ENCODE peak calls at places on chromosomes 4 and X, in five cellular contexts. J, M, X, R and N are unnamed samples.

GRCh38 chrX:45771114-45771513 is 570.4 kb upstream of the DIPK2B start:
- DNase-seq in R (no peak), J (no peak), X (peak; percentile 82), M (no peak), N (no peak)

GRCh38 chrX:118571829-118572228 is 76.2 kb downstream of the DOCK11 start:
- DNase-seq in M (no peak), X (peak; percentile 9), J (no peak), R (no peak), N (no peak)

GRCh38 chr4:53205970-53206369 is 159.9 kb downstream of the SCFD2 start:
- DNase-seq in M (no peak), R (no peak), J (no peak), X (no peak), N (no peak)

GRCh38 chr4:2598661-2599654 is 62.5 kb downstream of the FAM193A start:
- DNase-seq in X (peak; percentile 10), J (no peak), M (no peak), R (peak; percentile 70), N (no peak)

GRCh38 chr4:139368990-139369389 is 66.7 kb upstream of the NDUFC1 start:
- DNase-seq in M (no peak), J (no peak), R (no peak), X (no peak), N (no peak)

GRCh38 chr4:5874811-5875465 is 17.9 kb downstream of the CRMP1 start:
- DNase-seq in J (no peak), M (no peak), X (no peak), R (no peak), N (no peak)

GRCh38 chrX:139724626-139725025 is 16.7 kb upstream of the MCF2 start:
- DNase-seq in X (no peak), J (no peak), R (no peak), M (no peak), N (no peak)

GRCh38 chr4:39526283-39526682 is 956 bp downstream of the UGDH start:
- DNase-seq in R (peak; percentile 2), X (no peak), M (no peak), J (no peak), N (no peak)

GRCh38 chr4:76153356-76153755 is 5.2 kb upstream of the NUP54 start:
- DNase-seq in R (no peak), J (no peak), X (no peak), M (no peak), N (no peak)

GRCh38 chr4:176660561-176660960 is 132.2 kb downstream of the VEGFC start:
- DNase-seq in M (no peak), R (no peak), X (peak; percentile 42), J (no peak), N (no peak)

GRCh38 chr4:137648531-137648930 is 116.2 kb upstream of the PCDH18 start:
- DNase-seq in M (no peak), R (no peak), X (no peak), J (no peak), N (no peak)

GRCh38 chr4:24560770-24561415 is 23.5 kb downstream of the DHX15 start:
- DNase-seq in X (no peak), J (no peak), R (no peak), M (no peak), N (no peak)

GRCh38 chr4:56410247-56410646 is 23.0 kb upstream of the AASDH start:
- DNase-seq in X (peak; percentile 79), M (no peak), J (no peak), R (no peak), N (no peak)

GRCh38 chrX:10169180-10169579 is 12.4 kb downstream of the CLCN4 start:
- DNase-seq in M (no peak), R (no peak), J (no peak), X (no peak), N (no peak)

GRCh38 chrX:68413254-68413653 is 20.0 kb downstream of the OPHN1 start:
- DNase-seq in J (no peak), M (no peak), R (no peak), X (no peak), N (no peak)

GRCh38 chr4:61202638-61203495 is 2.7 kb downstream of the ADGRL3 start:
- DNase-seq in R (no peak), X (no peak), J (peak; percentile 13), M (no peak), N (no peak)

GRCh38 chr4:40395908-40396806 is 61.0 kb downstream of the CHRNA9 start:
- DNase-seq in X (peak; percentile 25), R (no peak), M (no peak), J (peak; percentile 67), N (no peak)

GRCh38 chrX:98398542-98398941 is 1514.8 kb downstream of the RPA4 start:
- DNase-seq in R (peak; percentile 1), M (no peak), X (no peak), J (no peak), N (no peak)

GRCh38 chrX:72381439-72382198 is 75.9 kb upstream of the CITED1 start:
- DNase-seq in R (no peak), X (peak; percentile 3), J (no peak), M (no peak), N (no peak)

GRCh38 chr4:66097271-66097670 is 427.0 kb upstream of the EPHA5 start:
- DNase-seq in M (no peak), J (no peak), R (no peak), X (peak; percentile 1), N (no peak)

GRCh38 chr4:67151376-67152343 is 393.6 kb downstream of the CENPC start:
- DNase-seq in J (no peak), M (no peak), R (no peak), X (no peak), N (no peak)

GRCh38 chr4:10546-10870 is 42.6 kb upstream of the ZNF595 start:
- DNase-seq in J (no peak), X (no peak), R (peak; percentile 15), M (no peak), N (no peak)

GRCh38 chrX:143536176-143536575 is 18.9 kb upstream of the SPANXN3 start:
- DNase-seq in R (no peak), J (no peak), M (no peak), X (no peak), N (no peak)

GRCh38 chr4:1209821-1210220 is 37.4 kb upstream of the SPON2 start:
- DNase-seq in X (no peak), R (no peak), J (peak; percentile 88), M (peak; percentile 88), N (no peak)

GRCh38 chr4:121185960-121186359 is 21.8 kb upstream of the TNIP3 start:
- DNase-seq in J (no peak), M (no peak), X (no peak), R (no peak), N (no peak)

GRCh38 chrX:19752043-19752442 is 135.4 kb downstream of the SH3KBP1 start:
- DNase-seq in R (no peak), M (no peak), X (no peak), J (no peak), N (no peak)

GRCh38 chr4:128601992-128602695 is 207.4 kb upstream of the JADE1 start:
- DNase-seq in J (peak; percentile 24), M (no peak), X (peak; percentile 51), R (no peak), N (no peak)

DNA sequence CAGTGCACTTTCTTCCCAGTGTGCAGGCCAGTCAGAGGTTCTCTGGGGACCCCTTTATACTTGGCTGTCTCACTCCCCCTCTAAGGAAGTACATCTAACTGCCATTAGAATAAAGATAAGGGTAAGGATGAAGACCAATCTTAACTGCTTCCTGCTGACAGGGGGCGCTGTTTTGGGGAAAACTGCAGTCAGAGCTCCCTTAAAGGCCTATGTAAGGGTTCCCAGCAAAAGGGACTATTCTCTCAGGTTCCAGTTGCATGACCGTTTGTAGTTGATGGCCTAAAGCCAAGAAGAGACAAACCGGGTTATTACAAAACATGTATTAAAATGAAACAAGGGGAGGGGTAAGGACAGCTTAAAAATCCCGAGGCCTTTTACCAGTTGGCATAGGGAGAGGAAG is 115.6 kb upstream of the SPIN4 start:
- DNase-seq in J (no peak), M (no peak), R (no peak), X (no peak), N (no peak)
- TF ChIP-seq CTCF in J (no peak), M (no peak), R (peak; percentile 36), X (no peak), N (no peak)

DNA sequence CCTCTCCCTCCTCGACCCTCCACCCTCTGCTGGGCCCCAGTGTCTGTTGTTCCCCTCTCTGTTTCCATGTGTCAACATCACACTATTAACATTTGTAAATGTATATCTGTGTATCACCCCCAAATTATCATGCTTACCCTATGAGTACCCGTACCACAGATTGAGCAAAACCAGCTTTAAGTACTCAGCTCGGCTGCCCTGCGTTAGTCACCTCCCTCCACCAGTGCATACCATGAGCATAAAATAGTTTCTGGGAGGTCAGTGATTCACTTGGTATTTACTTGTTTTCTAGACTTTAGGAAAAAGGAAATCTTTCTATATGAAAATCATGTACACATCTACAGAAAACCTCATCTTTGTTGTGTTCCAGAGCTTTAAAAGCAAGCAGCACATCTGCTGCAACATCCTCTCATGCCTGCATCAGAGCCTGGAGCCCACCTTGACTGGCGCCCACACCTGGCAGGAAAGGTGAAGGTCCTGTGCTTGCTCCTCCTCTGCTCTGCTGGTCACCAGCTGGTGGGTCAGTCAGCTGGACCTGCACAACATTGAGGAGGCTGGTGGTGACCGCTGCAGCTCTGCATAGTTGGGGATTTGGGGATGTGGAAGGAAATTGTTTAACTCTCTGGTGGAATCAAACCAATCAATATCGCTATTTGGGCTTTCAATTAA is 214.4 kb upstream of the KLF3 start:
- DNase-seq in J (no peak), R (no peak), M (no peak), X (no peak), N (no peak)
- H3K27ac ChIP-seq in J (no peak overlapping the region), R (no peak overlapping the region), M (no peak overlapping the region), X (no peak overlapping the region), N (no peak overlapping the region)

GRCh38 chr4:98833384-98833783 is 95.5 kb downstream of the EIF4E start:
- DNase-seq in J (no peak), M (no peak), X (no peak), R (no peak), N (no peak)

GRCh38 chr4:98827661-98828060 is 101.3 kb downstream of the EIF4E start:
- DNase-seq in J (no peak), R (no peak), X (no peak), M (no peak), N (no peak)

GRCh38 chr4:98828801-98829200 is 100.1 kb downstream of the EIF4E start:
- DNase-seq in R (no peak), M (no peak), X (peak; percentile 23), J (no peak), N (peak; percentile 17)
- TF ChIP-seq CTCF in R (peak; percentile 34), M (no peak), X (peak; percentile 11), J (no peak), N (peak; percentile 20)

DNA sequence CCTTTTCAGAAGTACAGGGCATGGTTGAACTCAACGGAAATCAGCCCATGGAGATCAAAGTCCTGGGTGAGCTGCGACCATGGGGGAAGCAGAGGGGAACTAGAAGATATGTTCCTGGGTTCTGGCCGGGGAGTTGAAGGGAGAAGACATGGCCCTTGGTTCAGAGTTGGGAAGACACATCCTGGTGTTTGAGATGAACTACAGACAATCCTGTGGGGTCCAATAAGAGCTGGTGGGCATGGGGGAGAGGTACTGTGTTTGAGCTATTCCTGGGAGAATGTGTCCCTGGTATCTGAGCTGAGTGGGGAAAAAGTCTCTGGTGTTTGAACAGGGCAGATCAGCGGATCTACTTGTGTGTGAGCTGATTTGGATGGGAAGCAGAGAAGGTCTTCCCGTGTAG is 7.9 kb downstream of the UBA1 start:
- DNase-seq in R (no peak), X (no peak), J (no peak), M (no peak), N (no peak)
- H3K27ac ChIP-seq in R (no peak overlapping the region), X (no peak overlapping the region), J (no peak overlapping the region), M (no peak overlapping the region), N (no peak overlapping the region)

GRCh38 chr4:107824367-107825071 is at the start of gene SGMS2:
- DNase-seq in M (peak; percentile 95), X (peak; percentile 87), R (no peak), J (peak; percentile 86), N (no peak)
- TF ChIP-seq CTCF in M (no peak), X (no peak), R (no peak), J (no peak), N (no peak)